ENCODE peak calls at places on chromosome 6, in eight cellular contexts. R, F, T, S, N, G, U and Z are unnamed samples.

GRCh38 chr6:93176070-93176469 is 243.3 kb downstream of the EPHA7 start:
- DNase-seq in R (no peak), F (no peak), T (peak), S (no peak), N (no peak), G (no peak), U (no peak), Z (no peak)

GRCh38 chr6:6788394-6789020 is 200.0 kb downstream of the LY86 start:
- DNase-seq in R (no peak), F (no peak), T (peak), S (no peak), N (no peak), G (no peak), U (no peak), Z (no peak)

GRCh38 chr6:156780117-156780641 is 3.0 kb downstream of the ARID1B start:
- DNase-seq in R (no peak), F (no peak), T (peak), S (peak), N (no peak), G (peak), U (peak), Z (no peak)

GRCh38 chr6:40397287-40398033 is 189.7 kb downstream of the LRFN2 start:
- DNase-seq in R (no peak), F (no peak), T (no peak), S (no peak), N (no peak), G (no peak), U (no peak), Z (no peak)

GRCh38 chr6:106875782-106876321 is 98.7 kb downstream of the CD24 start:
- DNase-seq in R (no peak), F (no peak), T (no peak), S (no peak), N (no peak), G (no peak), U (no peak), Z (no peak)

GRCh38 chr6:160247457-160247883 is 11.2 kb downstream of the SLC22A2 start:
- DNase-seq in R (no peak), F (no peak), T (no peak), S (no peak), N (peak), G (no peak), U (no peak), Z (no peak)

GRCh38 chr6:121437861-121438651 is 2.6 kb downstream of the GJA1 start:
- DNase-seq in R (no peak), F (no peak), T (no peak), S (peak), N (no peak), G (no peak), U (peak), Z (no peak)

GRCh38 chr6:134245691-134246090 is 72.2 kb downstream of the SGK1 start:
- DNase-seq in R (no peak), F (no peak), T (peak), S (no peak), N (no peak), G (no peak), U (no peak), Z (no peak)

GRCh38 chr6:52616271-52616670 is 39.4 kb upstream of the TRAM2 start:
- DNase-seq in R (no peak), F (no peak), T (no peak), S (no peak), N (no peak), G (no peak), U (no peak), Z (no peak)

DNA sequence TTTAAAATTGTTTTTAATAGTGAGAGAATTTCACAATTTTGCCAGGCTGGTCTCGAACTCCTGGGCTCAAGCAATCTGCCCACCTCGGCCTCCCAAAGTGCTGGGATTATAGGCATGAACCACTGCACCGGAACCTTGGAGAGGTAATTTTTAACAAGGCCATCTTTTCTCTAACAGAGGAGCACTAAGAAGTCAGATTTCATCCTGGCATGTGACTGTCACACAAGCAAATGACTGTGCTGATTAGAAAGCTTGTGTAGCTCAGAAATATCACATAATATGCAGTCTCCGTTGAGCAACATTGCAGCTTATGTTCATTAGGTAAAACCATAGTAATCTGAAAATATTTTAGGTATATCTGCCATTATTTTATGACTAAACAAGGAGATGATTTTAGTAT is 156.0 kb downstream of the CCDC170 start:
- DNase-seq in R (no peak), F (no peak), T (no peak), S (no peak), N (no peak), G (no peak), U (no peak), Z (no peak)
- TF ChIP-seq CTCF in R (no peak), F (no peak), T (no peak), S (no peak), N (no peak), G (no peak), U (no peak), Z (no peak)

GRCh38 chr6:125759184-125759902 is 9.9 kb downstream of the HEY2 start:
- DNase-seq in R (peak), F (no peak), T (no peak), S (peak), N (no peak), G (no peak), U (no peak), Z (no peak)

GRCh38 chr6:125764105-125764671 is 14.8 kb downstream of the HEY2 start:
- DNase-seq in R (no peak), F (no peak), T (no peak), S (no peak), N (no peak), G (no peak), U (no peak), Z (no peak)

GRCh38 chr6:125765944-125766343 is 16.5 kb downstream of the HEY2 start:
- DNase-seq in R (no peak), F (no peak), T (no peak), S (no peak), N (no peak), G (no peak), U (no peak), Z (no peak)

GRCh38 chr6:125759959-125760457 is 10.6 kb downstream of the HEY2 start:
- DNase-seq in R (no peak), F (no peak), T (no peak), S (no peak), N (no peak), G (no peak), U (no peak), Z (no peak)
- TF ChIP-seq CTCF in R (no peak), F (no peak), T (no peak), S (no peak), N (no peak), G (no peak), U (no peak), Z (no peak)

GRCh38 chr6:162198925-162199324 is 528.6 kb downstream of the PRKN start:
- DNase-seq in R (no peak), F (no peak), T (no peak), S (no peak), N (no peak), G (no peak), U (no peak), Z (no peak)
- TF ChIP-seq CTCF in R (no peak), F (no peak), T (no peak), S (no peak), N (no peak), G (no peak), U (no peak), Z (no peak)

GRCh38 chr6:131807644-131808459 is at the start of gene ENPP1:
- DNase-seq in R (peak), F (peak), T (peak), S (peak), N (peak), G (peak), U (peak), Z (peak)
- TF ChIP-seq CTCF in R (no peak), F (peak), T (no peak), S (no peak), N (peak), G (peak), U (peak), Z (peak)